ENCODE peak calls at places on chromosome 18, in four cellular contexts. A is neural crest cell; D is colonic mucosa; H is activated naive CD8-positive, alpha-beta T cell treated with anti-CD3 and anti-CD28 coated beads, Interleukin-2, amount 50 U/mL, for 24 hours. J is an unnamed sample.

GRCh38 chr18:80175451-80176235 is 66.6 kb downstream of the ADNP2 start:
- DNase-seq in A (no peak), D (no peak), H (peak), J (no peak)

GRCh38 chr18:58209326-58209725 is 165.3 kb downstream of the NEDD4L start:
- DNase-seq in A (no peak), D (no peak), H (no peak), J (no peak)

GRCh38 chr18:30622635-30623034 is 419.9 kb downstream of the DSC3 start:
- DNase-seq in A (no peak), D (no peak), H (no peak), J (no peak)

GRCh38 chr18:37476182-37476581 is 89.4 kb downstream of the CELF4 start:
- DNase-seq in A (peak), D (peak), H (peak), J (peak)

GRCh38 chr18:12246849-12247808 is 7.0 kb upstream of the CIDEA start:
- DNase-seq in A (peak), D (no peak), H (peak), J (peak)

GRCh38 chr18:59719533-59720325 is 22.5 kb upstream of the CCBE1 start:
- DNase-seq in A (no peak), D (no peak), H (no peak), J (no peak)

GRCh38 chr18:42392416-42392815 is 437.4 kb downstream of the PIK3C3 start:
- DNase-seq in A (no peak), D (no peak), H (no peak), J (no peak)

GRCh38 chr18:68056936-68057335 is 540.4 kb upstream of the DSEL start:
- DNase-seq in A (no peak), D (no peak), H (no peak), J (no peak)

GRCh38 chr18:35577045-35577848 is 4.3 kb upstream of the GALNT1 start:
- DNase-seq in A (no peak), D (no peak), H (peak), J (peak)

GRCh38 chr18:28823506-28824182 is 646.7 kb upstream of the CDH2 start:
- DNase-seq in A (no peak), D (no peak), H (no peak), J (no peak)

GRCh38 chr18:46917108-46917807 is at the start of the genes KATNAL2 and PIAS2:
- DNase-seq in A (peak), D (peak), H (peak), J (peak)

GRCh38 chr18:23422751-23423418 is 30.2 kb upstream of the RIOK3 start:
- DNase-seq in A (no peak), D (peak), H (peak), J (peak)

GRCh38 chr18:50659091-50660003 is 99.5 kb downstream of the MAPK4 start:
- DNase-seq in A (no peak), D (no peak), H (no peak), J (no peak)

GRCh38 chr18:42426496-42427015 is 471.5 kb downstream of the PIK3C3 start:
- DNase-seq in A (no peak), D (no peak), H (no peak), J (no peak)

GRCh38 chr18:72612894-72613537 is 68.9 kb upstream of the CBLN2 start:
- DNase-seq in A (no peak), D (no peak), H (no peak), J (no peak)

GRCh38 chr18:13112982-13113381 is 105.6 kb upstream of the LDLRAD4 start:
- DNase-seq in A (peak), D (no peak), H (no peak), J (no peak)

GRCh38 chr18:71116535-71116934 is 827.7 kb downstream of the SOCS6 start:
- DNase-seq in A (no peak), D (no peak), H (no peak), J (no peak)

GRCh38 chr18:13006731-13007550 is 15.8 kb downstream of the CEP192 start:
- DNase-seq in A (no peak), D (no peak), H (no peak), J (no peak)

GRCh38 chr18:8478166-8478967 is 130.9 kb upstream of the RAB12 start:
- DNase-seq in A (peak), D (peak), H (peak), J (peak)

GRCh38 chr18:33282709-33283333 is 157.7 kb downstream of the CCDC178 start:
- DNase-seq in A (no peak), D (no peak), H (no peak), J (no peak)

GRCh38 chr18:7017013-7017412 is 100.6 kb downstream of the LAMA1 start:
- DNase-seq in A (no peak), D (no peak), H (no peak), J (no peak)

GRCh38 chr18:58687871-58688308 is 16.6 kb downstream of the MALT1 start:
- DNase-seq in A (no peak), D (no peak), H (peak), J (peak)

GRCh38 chr18:12253517-12254136 is 534 bp upstream of the CIDEA start:
- DNase-seq in A (no peak), D (no peak), H (no peak), J (no peak)

GRCh38 chr18:40371673-40372072 is 1583.4 kb upstream of the PIK3C3 start:
- DNase-seq in A (no peak), D (no peak), H (no peak), J (no peak)

GRCh38 chr18:21085579-21086161 is 25.9 kb downstream of the ROCK1 start:
- DNase-seq in A (no peak), D (no peak), H (no peak), J (no peak)

GRCh38 chr18:3615374-3615773 is 165.4 kb downstream of the TGIF1 start:
- DNase-seq in A (no peak), D (no peak), H (no peak), J (no peak)

J was measured in GM12865.